ENCODE peak calls at places on chromosomes 1 and 21, in seven cellular contexts. P is cardiac fibroblast, R is prostate gland, Y is left ventricle myocardium inferior, M is tibial nerve, H is heart left ventricle, K is coronary artery. W is an unnamed sample.

GRCh38 chr1:246827396-246827795 is 103.2 kb downstream of the SCCPDH start:
- DNase-seq in P (no peak), R (no peak), Y (no peak), M (no peak), H (no peak), K (no peak), W (no peak)

GRCh38 chr1:231027136-231027925 is 12.7 kb downstream of the FAM89A start:
- DNase-seq in P (no peak), R (no peak), Y (no peak), M (no peak), H (no peak), K (no peak), W (no peak)

GRCh38 chr1:20229191-20229590 is 42.9 kb upstream of the PLA2G2C start:
- DNase-seq in P (no peak), R (no peak), Y (no peak), M (no peak), H (no peak), K (no peak), W (no peak)

GRCh38 chr1:30034627-30035521 is 688.5 kb downstream of the MATN1 start:
- DNase-seq in P (no peak), R (no peak), Y (no peak), M (no peak), H (no peak), K (no peak), W (peak; percentile 18)

GRCh38 chr1:116824631-116825399 is 70.6 kb downstream of the CD2 start:
- DNase-seq in P (peak; percentile 33), R (no peak), Y (no peak), M (no peak), H (no peak), K (no peak), W (peak; percentile 36)

GRCh38 chr21:31115249-31115648 is 77.0 kb upstream of the KRTAP19-8 start:
- DNase-seq in P (no peak), R (no peak), Y (no peak), M (no peak), H (no peak), K (no peak), W (no peak)

GRCh38 chr1:74011736-74012135 is 186.2 kb downstream of the LRRIQ3 start:
- DNase-seq in P (no peak), R (no peak), Y (no peak), M (no peak), H (no peak), K (no peak), W (no peak)

GRCh38 chr1:234963180-234963903 is 165.3 kb downstream of the TOMM20 start:
- DNase-seq in P (peak; percentile 96), R (peak; percentile 55), Y (peak; percentile 82), M (peak; percentile 74), H (peak; percentile 91), K (peak; percentile 86), W (peak; percentile 91)

GRCh38 chr1:233904979-233905415 is 521 bp downstream of the SLC35F3 start:
- DNase-seq in P (no peak), R (no peak), Y (no peak), M (no peak), H (peak; percentile 21), K (no peak), W (no peak)

GRCh38 chr1:109056064-109056463 is 14.2 kb upstream of the WDR47 start:
- DNase-seq in P (no peak), R (no peak), Y (no peak), M (no peak), H (no peak), K (no peak), W (no peak)

GRCh38 chr1:7404046-7404742 is 366.9 kb upstream of the VAMP3 start:
- DNase-seq in P (no peak), R (peak; percentile 2), Y (no peak), M (no peak), H (no peak), K (peak; percentile 16), W (no peak)

GRCh38 chr1:188782220-188782841 is 1695.3 kb downstream of the BRINP3 start:
- DNase-seq in P (peak; percentile 29), R (no peak), Y (no peak), M (no peak), H (no peak), K (no peak), W (no peak)

GRCh38 chr1:109490029-109490933 is 3.6 kb upstream of the CYB561D1 start:
- DNase-seq in P (peak; percentile 74), R (peak; percentile 54), Y (peak; percentile 62), M (peak; percentile 56), H (peak; percentile 68), K (no peak), W (peak; percentile 79)

DNA sequence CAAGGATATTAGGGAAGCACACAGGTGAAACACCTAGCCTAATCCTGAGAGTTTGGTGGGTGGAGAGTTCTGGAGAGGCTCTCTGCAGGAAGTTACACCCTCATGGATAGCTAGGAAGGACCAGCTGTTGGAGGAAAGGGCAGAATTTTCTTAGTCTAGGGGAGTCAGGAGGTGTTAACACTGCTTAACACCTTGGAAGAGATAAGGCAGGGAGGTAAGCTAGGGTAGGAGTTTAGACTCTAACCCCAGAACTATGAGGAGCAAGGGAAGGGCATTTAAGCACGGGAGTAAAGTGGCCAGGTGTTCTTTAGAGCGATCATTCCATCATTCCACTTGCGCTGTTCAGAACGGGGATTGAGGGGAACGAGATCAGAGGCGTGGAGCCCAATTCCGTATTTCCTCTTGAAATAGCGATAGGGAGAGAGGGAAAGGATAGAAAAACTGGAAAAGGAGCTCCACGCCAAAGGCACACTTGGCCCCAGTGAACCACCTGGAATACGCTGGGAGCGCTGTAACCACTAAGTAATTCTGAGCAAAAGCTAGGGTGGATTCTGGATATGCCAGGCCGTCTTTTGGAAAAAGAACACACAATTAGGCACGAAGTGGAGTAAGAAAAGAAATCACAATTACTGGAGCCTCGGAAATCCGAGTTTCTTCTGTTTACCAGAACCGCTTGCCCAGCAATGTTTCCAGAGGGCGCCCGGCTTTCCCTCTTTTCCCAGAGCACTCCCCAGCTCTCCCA is 1.5 kb upstream of the GPR137B start:
- DNase-seq in P (no peak), R (no peak), Y (no peak), M (no peak), H (no peak), K (no peak), W (peak; percentile 41)
- H3K4me3 ChIP-seq in P (peak overlapping the region; percentile 47), R (peak overlapping the region; percentile 62), Y (peak overlapping the region; percentile 89), M (peak overlapping the region; percentile 85), H (peak overlapping the region; percentile 75), K (peak overlapping the region; percentile 90), W (peak overlapping the region; percentile 61)

GRCh38 chr1:156489166-156489934 is 11.2 kb downstream of the MEF2D start:
- DNase-seq in P (no peak), R (no peak), Y (peak; percentile 71), M (no peak), H (peak; percentile 89), K (no peak), W (no peak)
- TF ChIP-seq CTCF in P (no peak), R (peak; percentile 36), Y (peak; percentile 52), M (no peak), H (no peak), K (no peak), W (no peak)

DNA sequence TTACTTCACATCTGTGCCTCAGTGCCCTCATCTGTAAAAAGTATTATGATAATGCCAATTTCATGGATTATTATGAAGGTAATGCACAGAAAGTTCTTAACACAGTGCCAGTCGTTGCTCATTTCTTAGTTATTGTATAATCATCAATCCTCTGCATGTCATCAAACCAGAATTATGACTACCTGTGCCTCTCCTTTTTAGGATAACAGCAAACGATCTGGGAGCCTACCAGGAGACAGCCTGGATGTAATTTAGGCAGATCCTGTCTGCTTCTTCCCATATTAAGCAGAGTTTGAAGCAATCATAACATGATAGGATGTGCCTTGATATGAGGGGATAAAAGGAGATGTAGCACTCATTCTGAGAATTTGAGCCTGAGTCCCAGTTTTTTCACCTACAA is 177.4 kb upstream of the DPT start:
- DNase-seq in P (no peak), R (no peak), Y (no peak), M (no peak), H (no peak), K (no peak), W (no peak)
- H3K4me3 ChIP-seq in P (no peak overlapping the region), R (no peak overlapping the region), Y (no peak overlapping the region), M (no peak overlapping the region), H (no peak overlapping the region), K (no peak overlapping the region), W (no peak overlapping the region)

GRCh38 chr1:36223373-36223995 is 759 bp upstream of the THRAP3 start:
- DNase-seq in P (peak; percentile 77), R (peak; percentile 45), Y (no peak), M (no peak), H (no peak), K (no peak), W (peak; percentile 48)

GRCh38 chr1:36212782-36213181 is 11.5 kb upstream of the THRAP3 start:
- DNase-seq in P (no peak), R (no peak), Y (no peak), M (no peak), H (no peak), K (no peak), W (peak; percentile 42)

GRCh38 chr1:36222481-36223372 is 1.5 kb upstream of the THRAP3 start:
- DNase-seq in P (peak; percentile 35), R (no peak), Y (no peak), M (no peak), H (no peak), K (no peak), W (no peak)

GRCh38 chr1:36211841-36212240 is 12.4 kb upstream of the THRAP3 start:
- DNase-seq in P (no peak), R (no peak), Y (no peak), M (no peak), H (no peak), K (no peak), W (no peak)

DNA sequence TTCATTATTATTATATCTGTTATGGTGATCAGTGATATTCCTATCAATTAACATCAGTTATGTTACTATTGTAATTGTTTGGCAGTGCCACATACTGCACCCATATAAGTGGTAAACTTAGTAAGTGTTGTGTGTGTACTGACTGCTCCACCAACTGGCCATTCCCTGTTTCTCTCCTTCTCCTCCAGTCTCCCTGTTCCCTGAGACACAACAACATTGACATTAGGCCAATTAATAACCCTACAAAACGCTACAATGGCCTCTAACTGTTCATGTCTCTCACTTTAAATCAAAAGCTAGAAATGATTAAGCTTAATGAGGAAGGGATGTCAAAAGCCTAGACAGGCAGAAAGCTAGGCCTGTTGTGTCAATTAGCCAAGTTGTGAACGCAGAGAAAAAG is 6.6 kb upstream of the THRAP3 start:
- DNase-seq in P (peak; percentile 60), R (no peak), Y (no peak), M (no peak), H (no peak), K (no peak), W (no peak)
- TF ChIP-seq CTCF in P (peak; percentile 41), R (peak; percentile 37), Y (peak; percentile 53), M (peak; percentile 24), H (peak; percentile 10), K (no peak), W (no peak)

GRCh38 chr1:211641942-211642341 is 33.5 kb downstream of the NEK2 start:
- DNase-seq in P (no peak), R (no peak), Y (no peak), M (no peak), H (no peak), K (no peak), W (no peak)
- H3K4me3 ChIP-seq in P (no peak overlapping the region), R (no peak overlapping the region), Y (no peak overlapping the region), M (no peak overlapping the region), H (no peak overlapping the region), K (no peak overlapping the region), W (no peak overlapping the region)